ENCODE peak calls at places on chromosomes 12 and 14, in six cellular contexts. D, A, J, G, K and S are unnamed samples.

GRCh38 chr12:64903738-64904137 is 79.3 kb downstream of the TBC1D30 start:
- DNase-seq in A (no peak), J (no peak), K (no peak), D (no peak), G (no peak), S (no peak)

GRCh38 chr12:3004655-3005565 is 45.7 kb downstream of the TEAD4 start:
- DNase-seq in G (no peak), D (no peak), K (no peak), J (no peak), A (no peak), S (no peak)

GRCh38 chr14:69696633-69697557 is 70.0 kb upstream of the SRSF5 start:
- DNase-seq in K (no peak), D (no peak), A (no peak), G (no peak), J (no peak), S (peak)

GRCh38 chr12:58540480-58541299 is 379.6 kb downstream of the LRIG3 start:
- DNase-seq in J (peak), D (no peak), K (peak), A (peak), G (no peak), S (peak)

GRCh38 chr14:75011356-75012097 is 8.8 kb downstream of the EIF2B2 start:
- DNase-seq in G (no peak), D (peak), K (no peak), J (no peak), A (no peak), S (no peak)

GRCh38 chr12:116455540-116456306 is 103.5 kb upstream of the MAP1LC3B2 start:
- DNase-seq in J (peak), G (no peak), K (no peak), A (no peak), D (peak), S (no peak)

GRCh38 chr14:22185191-22185590 is 403.8 kb downstream of the DAD1 start:
- DNase-seq in D (no peak), G (no peak), A (no peak), J (no peak), K (no peak), S (no peak)

GRCh38 chr12:68825569-68826217 is 17.7 kb downstream of the MDM2 start:
- DNase-seq in J (no peak), K (no peak), D (no peak), A (no peak), G (no peak), S (no peak)

GRCh38 chr14:79659995-79660975 is 551.0 kb downstream of the DIO2 start:
- DNase-seq in A (no peak), K (no peak), G (no peak), D (no peak), J (no peak), S (no peak)

GRCh38 chr12:26195641-26196423 is 459 bp downstream of the SSPN start:
- DNase-seq in J (no peak), A (no peak), D (peak), G (no peak), K (peak), S (peak)

GRCh38 chr12:49304161-49304560 is 9.2 kb downstream of the PRPH start:
- DNase-seq in J (no peak), D (no peak), A (no peak), K (no peak), G (no peak), S (no peak)

GRCh38 chr12:111438501-111438900 is 32.8 kb downstream of the SH2B3 start:
- DNase-seq in K (peak), J (no peak), G (peak), D (peak), A (no peak), S (no peak)

GRCh38 chr12:30201301-30202160 is 417.8 kb upstream of the TMTC1 start:
- DNase-seq in K (no peak), J (no peak), A (no peak), G (no peak), D (no peak), S (no peak)

GRCh38 chr12:44709166-44709565 is 166.9 kb downstream of the NELL2 start:
- DNase-seq in K (no peak), A (no peak), G (no peak), J (no peak), D (no peak), S (no peak)

GRCh38 chr14:91113829-91114078 is at the start of gene DGLUCY:
- DNase-seq in D (peak), J (no peak), K (no peak), G (no peak), A (no peak), S (no peak)

GRCh38 chr14:89479802-89480201 is 62.8 kb upstream of the FOXN3 start:
- DNase-seq in K (no peak), G (no peak), J (no peak), A (no peak), D (no peak), S (no peak)